ENCODE peak calls at places on chromosomes 12 and 14, in five cellular contexts. F, R, Z, K and C are unnamed samples.

GRCh38 chr12:18224745-18225144 is 36.6 kb upstream of the PIK3C2G start:
- DNase-seq in F (no peak), R (peak), Z (no peak), K (no peak), C (peak)

GRCh38 chr12:71578694-71579258 is 84.9 kb downstream of the ZFC3H1 start:
- DNase-seq in F (no peak), K (no peak), R (no peak), Z (no peak), C (no peak)

GRCh38 chr14:76923422-76924362 is 97.5 kb downstream of the LRRC74A start:
- DNase-seq in F (no peak), Z (no peak), R (no peak), K (no peak), C (no peak)

GRCh38 chr12:4116251-4117111 is 157.1 kb upstream of the CCND2 start:
- DNase-seq in K (no peak), Z (no peak), R (no peak), F (peak), C (peak)

GRCh38 chr12:74897425-74898211 is 312.0 kb downstream of the KCNC2 start:
- DNase-seq in K (no peak), Z (no peak), R (no peak), F (no peak), C (no peak)

GRCh38 chr14:57848353-57848752 is 17.5 kb downstream of the SLC35F4 start:
- DNase-seq in F (no peak), R (no peak), K (no peak), Z (no peak), C (no peak)

GRCh38 chr14:94441130-94441529 is 11.5 kb downstream of the SERPINA11 start:
- DNase-seq in F (no peak), K (no peak), Z (no peak), R (no peak), C (no peak)

GRCh38 chr14:55129428-55130193 is 559 bp downstream of the LGALS3 start:
- DNase-seq in R (peak), K (peak), Z (peak), F (no peak), C (peak)

GRCh38 chr14:101130861-101131260 is 227.3 kb upstream of the RTL1 start:
- DNase-seq in R (no peak), F (no peak), K (no peak), Z (no peak), C (no peak)

GRCh38 chr12:46886541-46887041 is 60.8 kb upstream of the SLC38A4 start:
- DNase-seq in F (peak), Z (no peak), R (peak), K (no peak), C (peak)

GRCh38 chr12:51200806-51201205 is 17.1 kb downstream of the POU6F1 start:
- DNase-seq in R (no peak), K (no peak), F (no peak), Z (no peak), C (no peak)

GRCh38 chr14:24164591-24164991 is 3.5 kb downstream of the IRF9 start:
- DNase-seq in K (no peak), R (no peak), Z (no peak), F (no peak), C (no peak)

GRCh38 chr12:61848893-61849292 is 411.3 kb upstream of the USP15 start:
- DNase-seq in Z (no peak), F (no peak), R (peak), K (no peak), C (no peak)

GRCh38 chr14:65972891-65973290 is 513.3 kb upstream of the CCDC196 start:
- DNase-seq in R (no peak), Z (no peak), F (peak), K (no peak), C (no peak)

GRCh38 chr14:61643546-61643945 is 51.8 kb upstream of the HIF1A start:
- DNase-seq in F (no peak), R (no peak), K (no peak), Z (no peak), C (no peak)

GRCh38 chr14:91947196-91948184 is at the start of gene FBLN5:
- DNase-seq in R (peak), Z (peak), K (peak), F (no peak), C (peak)

GRCh38 chr14:50778757-50779483 is 52.0 kb downstream of the NIN start:
- DNase-seq in Z (no peak), K (no peak), F (no peak), R (no peak), C (no peak)